ENCODE peak calls at places on chromosomes 3 and 15, in eight cellular contexts. V is T1000, U is epithelial cell of proximal tubule, G is MV-4-11, K is substantia nigra, L is mucosa of descending colon, Q is NCI-H2171, C is NCI-H2081. S is an unnamed sample.

GRCh38 chr3:107453504-107453903 is 69.3 kb upstream of the BBX start:
- DNase-seq in G (no peak), L (no peak), U (no peak), V (no peak), K (no peak), C (no peak), Q (no peak), S (no peak)

GRCh38 chr3:150778793-150779401 is 15.9 kb upstream of the SIAH2 start:
- DNase-seq in V (no peak), Q (no peak), K (no peak), C (no peak), U (no peak), G (no peak), L (no peak), S (no peak)

GRCh38 chr3:48845170-48845569 is 2.5 kb downstream of the PRKAR2A start:
- DNase-seq in G (no peak), K (no peak), U (no peak), V (no peak), Q (no peak), L (no peak), C (no peak), S (no peak)

GRCh38 chr15:56758770-56759449 is 25.6 kb upstream of the ZNF280D start:
- DNase-seq in K (no peak), U (no peak), C (no peak), L (no peak), Q (no peak), V (peak), G (no peak), S (peak)

GRCh38 chr3:67593761-67594234 is 60.6 kb downstream of the SUCLG2 start:
- DNase-seq in Q (no peak), C (no peak), V (peak), U (no peak), L (no peak), G (no peak), K (no peak), S (peak)

GRCh38 chr3:10327592-10327991 is 6.7 kb upstream of the SEC13 start:
- DNase-seq in C (no peak), G (no peak), L (no peak), U (no peak), V (no peak), Q (no peak), K (no peak), S (no peak)

GRCh38 chr15:42879390-42879912 is 41.1 kb downstream of the TTBK2 start:
- DNase-seq in K (no peak), L (no peak), Q (no peak), C (peak), G (no peak), V (no peak), U (no peak), S (no peak)

GRCh38 chr3:60323180-60323579 is 928.1 kb downstream of the FHIT start:
- DNase-seq in V (no peak), C (no peak), U (no peak), L (no peak), Q (no peak), K (no peak), G (no peak), S (no peak)